ENCODE peak calls at places on chromosomes 11 and 22, in nine cellular contexts. H is A172; L is non-pigmented ciliary epithelial cell; Z is NCI-H1092; R is amygdala; B is iPS-NIHi11; X is fibroblast of mammary gland; A is activated naive CD8-positive, alpha-beta T cell treated with anti-CD3 and anti-CD28 coated beads, Interleukin-2, amount 50 U/mL, for 24 hours; K is SW480. F is an unnamed sample.
A peak's percentile ranks its signal among the peaks of the same experiment; 100 is the strongest.

GRCh38 chr11:121561716-121562115 is 108.9 kb upstream of the SORL1-AS1 start:
- DNase-seq in B (no peak), L (no peak), Z (no peak), X (no peak), K (no peak), A (no peak), H (no peak), R (no peak), F (no peak)

GRCh38 chr11:117045196-117045595 is 53.0 kb downstream of the SIK3 start:
- DNase-seq in Z (no peak), H (no peak), X (peak; percentile 66), A (no peak), K (peak; percentile 16), L (peak; percentile 26), B (peak; percentile 22), R (no peak), F (no peak)

GRCh38 chr11:64204464-64204989 is 2.0 kb upstream of the FERMT3 start:
- DNase-seq in X (peak; percentile 98), Z (peak; percentile 81), A (peak; percentile 75), R (peak; percentile 54), L (peak; percentile 86), H (peak; percentile 94), K (peak; percentile 79), B (peak; percentile 92), F (peak; percentile 69)

GRCh38 chr11:68206211-68206610 is 6.9 kb downstream of the KMT5B start:
- DNase-seq in H (peak; percentile 37), R (no peak), L (no peak), X (peak; percentile 72), K (peak; percentile 75), B (peak; percentile 49), Z (peak; percentile 48), A (no peak), F (peak; percentile 74)

GRCh38 chr11:117945047-117945820 is 16.0 kb upstream of the TMPRSS13 start:
- DNase-seq in A (no peak), K (no peak), X (no peak), L (no peak), R (no peak), B (no peak), Z (no peak), H (no peak), F (no peak)

GRCh38 chr22:20629401-20629800 is 122.0 kb downstream of the MED15 start:
- DNase-seq in X (no peak), H (no peak), B (no peak), R (no peak), L (no peak), Z (no peak), K (no peak), A (no peak), F (no peak)

GRCh38 chr22:30196141-30196866 is 50.3 kb downstream of the LIF start:
- DNase-seq in K (peak; percentile 95), Z (peak; percentile 67), L (peak; percentile 100), X (peak; percentile 100), A (peak; percentile 57), H (peak; percentile 97), R (no peak), B (peak; percentile 83), F (peak; percentile 77)

GRCh38 chr22:48494968-48495750 is 1332.5 kb downstream of the BRD1 start:
- DNase-seq in R (no peak), B (no peak), L (no peak), Z (no peak), X (no peak), A (no peak), K (no peak), H (no peak), F (no peak)

GRCh38 chr22:46328066-46328465 is 7.4 kb upstream of the TRMU start:
- DNase-seq in R (no peak), A (no peak), L (no peak), X (no peak), K (no peak), Z (no peak), B (no peak), H (no peak), F (no peak)

GRCh38 chr11:71154406-71154805 is 98.0 kb downstream of the SHANK2 start:
- DNase-seq in R (no peak), H (no peak), L (no peak), B (no peak), A (no peak), K (no peak), Z (no peak), X (no peak), F (no peak)

GRCh38 chr11:113991718-113992458 is 17.0 kb downstream of the HTR3A start:
- DNase-seq in H (peak; percentile 3), A (no peak), Z (peak; percentile 92), L (no peak), B (no peak), K (no peak), X (peak; percentile 12), R (no peak), F (peak; percentile 81)